ENCODE peak calls at places on chromosomes 7 and 10, in six cellular contexts. I is GM12865; C is thyroid gland; R is psoas muscle; E is CD4-positive, alpha-beta memory T cell; S is CD8-positive, alpha-beta T cell. N is an unnamed sample.
A peak's percentile ranks its signal among the peaks of the same experiment; 100 is the strongest.

GRCh38 chr7:139808401-139808800 is 20.7 kb upstream of the TBXAS1 start:
- DNase-seq in E (no peak), S (no peak), C (no peak), R (no peak), I (no peak), N (no peak)

GRCh38 chr7:155710035-155710434 is 65.6 kb downstream of the RBM33 start:
- DNase-seq in R (no peak), S (no peak), I (no peak), E (no peak), C (no peak), N (no peak)

GRCh38 chr7:135192914-135193536 is 18.3 kb downstream of the WDR91 start:
- DNase-seq in E (no peak), I (no peak), C (no peak), R (no peak), S (no peak), N (no peak)

GRCh38 chr7:602341-603141 is 82.9 kb upstream of the PDGFA start:
- DNase-seq in I (peak; percentile 77), S (no peak), E (no peak), C (no peak), R (no peak), N (peak; percentile 50)

GRCh38 chr10:34262965-34263364 is 552.1 kb downstream of the PARD3 start:
- DNase-seq in I (no peak), S (no peak), E (no peak), C (no peak), R (no peak), N (no peak)

GRCh38 chr10:57952741-57953140 is 315.0 kb downstream of the IPMK start:
- DNase-seq in C (no peak), I (no peak), R (no peak), S (no peak), E (no peak), N (no peak)

GRCh38 chr7:114502454-114503254 is 88.0 kb downstream of the FOXP2 start:
- DNase-seq in R (no peak), I (no peak), E (no peak), C (no peak), S (no peak), N (no peak)

GRCh38 chr10:34813626-34814227 is 1.4 kb downstream of the PARD3 start:
- DNase-seq in R (peak; percentile 27), I (no peak), S (no peak), E (no peak), C (peak; percentile 49), N (peak; percentile 25)

GRCh38 chr7:17802056-17802455 is 138.2 kb downstream of the SNX13 start:
- DNase-seq in I (no peak), C (no peak), E (no peak), R (no peak), S (no peak), N (no peak)

GRCh38 chr10:45581497-45582385 is 90.8 kb downstream of the ZFAND4 start:
- DNase-seq in E (no peak), C (no peak), R (no peak), S (no peak), I (peak; percentile 23), N (no peak)

GRCh38 chr10:28503114-28503513 is 29.8 kb upstream of the WAC start:
- DNase-seq in R (no peak), S (no peak), E (no peak), C (peak; percentile 27), I (no peak), N (no peak)

GRCh38 chr7:32890010-32890552 is 1.5 kb downstream of the KBTBD2 start:
- DNase-seq in C (peak; percentile 52), R (no peak), E (no peak), S (no peak), I (peak; percentile 21), N (no peak)

GRCh38 chr10:654647-654996 is 34.8 kb downstream of the DIP2C start:
- DNase-seq in E (no peak), S (no peak), C (no peak), R (no peak), I (no peak), N (no peak)

GRCh38 chr10:122495406-122496340 is 34.3 kb downstream of the HTRA1 start:
- DNase-seq in C (no peak), S (peak; percentile 23), R (peak; percentile 51), I (no peak), E (peak; percentile 37), N (no peak)

GRCh38 chr7:135877799-135878198 is 99.4 kb downstream of the MTPN start:
- DNase-seq in R (no peak), I (no peak), C (no peak), E (no peak), S (no peak), N (no peak)

GRCh38 chr10:129305046-129305445 is 162.0 kb upstream of the MGMT start:
- DNase-seq in R (no peak), C (no peak), E (no peak), I (no peak), S (no peak), N (no peak)

GRCh38 chr7:33711231-33712019 is 193.9 kb upstream of the BMPER start:
- DNase-seq in S (no peak), R (no peak), I (no peak), E (no peak), C (no peak), N (no peak)

DNA sequence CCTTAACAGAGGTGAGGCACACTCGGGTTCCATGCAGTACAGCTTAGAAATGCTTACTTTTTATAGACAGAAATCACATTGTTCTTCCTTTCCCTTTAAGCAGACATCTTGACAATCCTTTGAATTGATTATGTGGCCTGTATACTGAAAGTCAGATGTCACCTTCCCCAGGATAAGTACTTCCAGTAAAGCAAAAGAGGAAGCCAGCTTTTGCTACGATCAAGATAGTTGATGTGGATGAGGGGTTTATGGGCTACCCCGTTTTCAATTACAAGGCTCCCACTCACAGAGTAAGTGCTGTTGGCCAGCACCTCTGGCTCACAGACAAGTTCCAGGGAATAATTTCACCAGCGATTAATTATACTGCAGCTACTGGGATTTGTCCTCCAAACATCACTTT is 95.2 kb upstream of the SAMD8 start:
- DNase-seq in R (no peak), C (no peak), S (no peak), E (no peak), I (no peak), N (no peak)
- H3K4me3 ChIP-seq in R (no peak overlapping the region), C (no peak overlapping the region), S (no peak overlapping the region), E (no peak overlapping the region), I (no peak overlapping the region), N (no peak overlapping the region)

DNA sequence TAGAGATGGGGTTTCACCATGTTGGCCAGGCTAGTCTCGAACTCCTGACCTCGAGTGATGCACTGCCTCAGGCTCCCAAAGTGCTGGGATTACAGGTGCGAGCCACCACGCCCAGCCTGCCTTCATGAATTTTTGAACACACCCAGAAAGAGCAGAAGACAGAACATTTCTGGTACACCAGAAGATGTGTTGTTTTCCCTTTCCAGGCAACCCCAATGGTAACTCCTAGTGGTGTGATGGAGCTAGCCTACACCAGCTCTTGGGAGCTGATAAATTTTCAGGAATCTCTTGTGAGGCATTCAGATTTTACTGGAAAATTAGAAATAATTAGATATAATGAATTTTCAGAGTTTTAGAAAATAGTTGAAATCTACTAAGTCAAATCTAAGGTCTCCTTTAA is 904 bp upstream of the CCDC7 start:
- DNase-seq in E (no peak), R (no peak), C (no peak), S (no peak), I (peak; percentile 4), N (no peak)
- H3K4me3 ChIP-seq in E (no peak overlapping the region), R (peak overlapping the region; percentile 73), C (no peak overlapping the region), S (no peak overlapping the region), I (peak overlapping the region; percentile 71), N (peak overlapping the region; percentile 53)

GRCh38 chr10:102451105-102451969 is at the start of gene C10orf95:
- DNase-seq in I (peak; percentile 10), E (no peak), C (peak; percentile 52), R (no peak), S (no peak), N (peak; percentile 48)
- H3K4me3 ChIP-seq in I (peak within 1 kb of the TSS; percentile 95), E (peak within 1 kb of the TSS; percentile 65), C (peak within 1 kb of the TSS; percentile 68), R (peak within 1 kb of the TSS; percentile 78), S (peak within 1 kb of the TSS; percentile 73), N (peak within 1 kb of the TSS; percentile 85)

GRCh38 chr7:127270093-127270492 is 17.4 kb upstream of the GRM8 start:
- DNase-seq in S (no peak), I (no peak), E (no peak), R (no peak), C (no peak), N (no peak)
- H3K4me3 ChIP-seq in S (no peak overlapping the region), I (no peak overlapping the region), E (no peak overlapping the region), R (no peak overlapping the region), C (no peak overlapping the region), N (no peak overlapping the region)

GRCh38 chr10:60009316-60009715 is 103.0 kb upstream of the CCDC6 start:
- DNase-seq in C (no peak), S (no peak), R (no peak), E (no peak), I (no peak), N (no peak)

GRCh38 chr10:60006046-60006445 is 99.7 kb upstream of the CCDC6 start:
- DNase-seq in R (no peak), E (no peak), S (no peak), C (no peak), I (peak; percentile 11), N (no peak)

GRCh38 chr10:60000747-60001146 is 94.4 kb upstream of the CCDC6 start:
- DNase-seq in C (no peak), S (no peak), I (no peak), R (no peak), E (no peak), N (no peak)

GRCh38 chr10:60008816-60009215 is 102.5 kb upstream of the CCDC6 start:
- DNase-seq in I (no peak), R (no peak), S (no peak), E (no peak), C (no peak), N (no peak)

DNA sequence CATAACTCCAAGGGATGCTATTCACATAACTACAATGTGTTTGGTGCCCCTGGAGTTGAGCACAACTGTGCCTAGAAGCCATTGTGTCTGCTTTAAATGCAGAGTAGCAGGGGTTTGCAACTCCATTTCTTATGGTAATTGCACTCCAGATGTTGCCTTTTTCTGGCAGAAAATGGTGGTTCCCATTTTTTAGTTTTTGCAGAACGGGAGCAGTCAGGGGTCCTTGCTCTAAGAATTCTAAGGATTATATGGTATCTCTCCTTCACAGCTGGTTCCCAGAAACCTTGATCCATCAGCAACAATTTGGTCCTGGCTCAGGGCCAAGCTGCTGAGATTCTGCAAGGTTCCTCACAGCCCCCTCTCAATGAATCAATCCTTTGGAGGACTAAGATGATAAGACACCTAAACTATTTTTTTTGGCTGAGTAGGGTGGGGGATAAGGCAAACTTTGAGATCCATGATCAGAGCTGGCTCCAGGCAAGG is 97.4 kb upstream of the CCDC6 start:
- DNase-seq in I (no peak), E (no peak), R (no peak), C (no peak), S (no peak), N (no peak)
- H3K4me3 ChIP-seq in I (no peak overlapping the region), E (no peak overlapping the region), R (no peak overlapping the region), C (no peak overlapping the region), S (no peak overlapping the region), N (no peak overlapping the region)

GRCh38 chr10:86974484-86974883 is 6.2 kb downstream of the ADIRF start:
- DNase-seq in R (no peak), S (no peak), E (no peak), C (no peak), I (no peak), N (no peak)

GRCh38 chr10:86976362-86977056 is 8.2 kb downstream of the ADIRF start:
- DNase-seq in S (no peak), C (no peak), R (no peak), E (no peak), I (no peak), N (no peak)

GRCh38 chr10:86979296-86979818 is 11.1 kb downstream of the ADIRF start:
- DNase-seq in E (no peak), C (no peak), R (no peak), I (no peak), S (no peak), N (no peak)

GRCh38 chr10:86979977-86980448 is 11.7 kb downstream of the ADIRF start:
- DNase-seq in S (no peak), C (no peak), I (no peak), E (no peak), R (no peak), N (peak; percentile 26)
- H3K4me3 ChIP-seq in S (no peak overlapping the region), C (no peak overlapping the region), I (no peak overlapping the region), E (no peak overlapping the region), R (peak overlapping the region; percentile 5), N (no peak overlapping the region)

N was measured in pancreas.